ENCODE peak calls at places on chromosomes 3 and 15, in nine cellular contexts. Y, N, K, Q, I, V, R, B and Z are unnamed samples.

GRCh38 chr3:58058654-58059263 is 50.5 kb downstream of the FLNB start:
- DNase-seq in B (no peak), V (no peak), R (no peak), Y (no peak), Q (no peak), I (no peak), K (no peak), N (no peak), Z (no peak)

GRCh38 chr15:99090938-99091337 is 13.9 kb upstream of the SYNM start:
- DNase-seq in Y (no peak), N (no peak), Q (no peak), I (no peak), K (no peak), B (no peak), R (no peak), V (no peak), Z (no peak)

GRCh38 chr15:44311136-44311535 is 22.6 kb downstream of the GOLM2 start:
- DNase-seq in I (no peak), N (no peak), V (no peak), Y (no peak), Q (no peak), B (no peak), K (no peak), R (no peak), Z (no peak)

GRCh38 chr3:123084738-123085237 is 18.0 kb downstream of the PDIA5 start:
- DNase-seq in I (no peak), Y (no peak), Q (no peak), V (no peak), B (peak), K (no peak), R (no peak), N (no peak), Z (no peak)

GRCh38 chr15:98684441-98684840 is 36.1 kb downstream of the IGF1R start:
- DNase-seq in V (no peak), Y (no peak), R (no peak), B (no peak), I (no peak), Q (no peak), K (no peak), N (no peak), Z (no peak)

GRCh38 chr3:181687738-181688137 is 24.0 kb upstream of the SOX2 start:
- DNase-seq in Y (no peak), B (no peak), N (no peak), V (no peak), I (no peak), K (no peak), R (no peak), Q (no peak), Z (no peak)

GRCh38 chr15:28975766-28976179 is 90.0 kb downstream of the APBA2 start:
- DNase-seq in N (peak), I (peak), B (peak), R (no peak), K (no peak), V (peak), Y (no peak), Q (no peak), Z (peak)

GRCh38 chr15:36501063-36501678 is 78.3 kb upstream of the CDIN1 start:
- DNase-seq in V (no peak), B (peak), Q (no peak), R (no peak), N (peak), Y (no peak), I (no peak), K (peak), Z (peak)

GRCh38 chr3:129824926-129825541 is 68.5 kb downstream of the TMCC1 start:
- DNase-seq in I (peak), B (peak), K (peak), N (peak), V (no peak), Y (no peak), R (no peak), Q (no peak), Z (no peak)

GRCh38 chr3:39190281-39191025 is 1.9 kb downstream of the XIRP1 start:
- DNase-seq in N (no peak), R (no peak), I (no peak), K (no peak), Y (no peak), B (no peak), Q (no peak), V (no peak), Z (no peak)

GRCh38 chr3:53803816-53804545 is 42.2 kb downstream of the CHDH start:
- DNase-seq in V (no peak), I (no peak), Q (no peak), R (no peak), Y (peak), B (no peak), K (no peak), N (no peak), Z (no peak)

GRCh38 chr15:67716171-67716570 is 109.1 kb upstream of the SKOR1 start:
- DNase-seq in I (no peak), Q (no peak), K (no peak), B (no peak), Y (no peak), N (no peak), R (no peak), V (no peak), Z (no peak)

GRCh38 chr15:49343546-49343945 is 79.5 kb upstream of the FGF7 start:
- DNase-seq in Y (no peak), I (no peak), R (no peak), K (no peak), B (peak), Q (no peak), N (no peak), V (no peak), Z (no peak)

GRCh38 chr15:99249270-99249817 is at the start of gene TTC23:
- DNase-seq in I (peak), Y (no peak), N (peak), K (no peak), Q (no peak), V (no peak), R (peak), B (peak), Z (no peak)

GRCh38 chr3:159914421-159914820 is 74.2 kb upstream of the IL12A start:
- DNase-seq in K (no peak), Y (no peak), B (no peak), I (no peak), N (no peak), Q (no peak), V (peak), R (no peak), Z (no peak)

GRCh38 chr3:13852638-13853009 is 27.2 kb downstream of the WNT7A start:
- DNase-seq in I (no peak), V (no peak), Y (no peak), R (no peak), Q (no peak), K (no peak), N (no peak), B (no peak), Z (no peak)

GRCh38 chr3:170204023-170204472 is 18.2 kb upstream of the PRKCI start:
- DNase-seq in K (no peak), R (no peak), N (no peak), B (peak), Q (no peak), V (no peak), Y (no peak), I (no peak), Z (no peak)

GRCh38 chr3:195739561-195740111 is 18.9 kb downstream of the MUC20 start:
- DNase-seq in B (no peak), K (no peak), N (no peak), I (no peak), Q (no peak), V (no peak), Y (peak), R (no peak), Z (no peak)

GRCh38 chr15:24954783-24955548 is at the start of the genes SNRPN and SNURF:
- DNase-seq in Y (peak), N (no peak), K (peak), R (peak), B (peak), I (peak), Q (peak), V (no peak), Z (peak)
- TF ChIP-seq POLR2A in Y (peak), N (no peak), K (peak), R (peak), B (peak), I (peak), Q (no peak), V (peak), Z (peak)

DNA sequence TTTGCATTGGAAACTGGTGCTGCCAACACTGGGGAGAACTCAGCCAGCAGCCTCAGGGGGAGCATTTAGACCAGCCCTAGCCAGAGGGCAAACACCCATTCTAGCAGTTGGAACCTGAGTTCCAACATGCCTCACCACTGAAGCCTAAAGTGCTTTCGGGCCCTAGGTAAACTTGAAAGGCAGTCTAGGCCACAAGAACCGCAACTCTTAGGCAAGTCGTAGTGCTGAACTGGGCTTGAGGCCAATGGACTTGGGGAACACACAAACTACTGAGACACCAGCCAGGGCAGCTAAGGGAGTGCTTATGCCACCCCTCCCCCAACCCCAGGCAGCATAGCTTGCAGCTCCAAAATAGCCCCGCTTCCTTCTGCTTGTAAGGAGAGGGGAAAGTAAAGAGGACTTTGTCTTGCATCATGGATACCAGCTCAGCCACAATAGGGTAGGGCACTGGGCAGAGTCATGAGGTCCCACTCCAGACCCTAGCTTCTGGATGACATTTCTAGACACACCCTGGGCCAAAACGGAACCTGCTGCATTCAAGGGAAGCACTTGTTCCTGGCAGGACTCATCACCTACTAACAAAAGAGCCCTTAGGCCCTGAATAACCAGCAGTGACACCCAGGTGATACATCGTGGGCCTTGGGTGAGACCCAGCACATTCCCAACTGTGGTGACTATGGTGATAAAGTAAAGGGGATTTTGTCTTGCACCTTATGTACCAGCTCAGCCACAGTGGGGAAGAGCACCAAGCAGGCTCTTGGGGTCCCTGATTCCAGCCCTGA is 37.3 kb upstream of the TEX9 start:
- DNase-seq in B (no peak), I (no peak), K (no peak), N (no peak), Y (no peak), V (no peak), Q (peak), R (peak), Z (no peak)
- TF ChIP-seq POLR2AphosphoS5 in B (no peak), I (no peak), K (no peak), N (no peak), Y (no peak), V (no peak), Q (no peak), R (no peak), Z (no peak)

DNA sequence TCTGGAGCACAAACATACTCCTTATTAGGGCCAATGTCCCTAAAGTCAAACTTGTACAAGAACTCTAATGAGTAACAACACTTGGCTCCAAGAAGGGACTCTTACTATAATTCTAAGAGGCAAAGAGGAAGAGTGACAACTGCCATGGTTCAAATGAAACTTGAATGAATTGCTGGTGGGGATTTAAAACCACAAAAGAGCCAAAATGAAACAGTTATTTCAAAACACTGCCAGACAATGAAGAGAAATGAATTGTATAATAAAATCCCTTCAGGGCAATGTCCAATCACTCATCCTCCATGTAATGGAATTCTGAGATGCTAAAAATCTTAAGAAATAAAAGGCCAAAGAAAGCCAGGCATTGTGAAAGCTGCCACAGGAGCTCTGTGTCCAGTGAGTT is 14.2 kb downstream of the THRB start:
- DNase-seq in I (no peak), V (no peak), N (no peak), K (no peak), Y (no peak), Q (no peak), R (no peak), B (no peak), Z (no peak)
- TF ChIP-seq POLR2A in I (no peak), V (no peak), N (no peak), K (no peak), Y (no peak), Q (no peak), R (no peak), B (no peak), Z (no peak)

GRCh38 chr3:183576487-183577107 is 21.1 kb upstream of the KLHL6 start:
- DNase-seq in Y (peak), Q (no peak), R (no peak), I (no peak), K (no peak), B (no peak), V (no peak), N (no peak), Z (no peak)
- TF ChIP-seq POLR2AphosphoS5 in Y (no peak), Q (no peak), R (no peak), I (no peak), K (no peak), B (no peak), V (no peak), N (no peak), Z (no peak)

GRCh38 chr3:10251006-10251405 is 2.7 kb downstream of the TATDN2 start:
- DNase-seq in Y (no peak), I (no peak), B (no peak), V (no peak), Q (no peak), R (no peak), K (no peak), N (no peak), Z (no peak)

GRCh38 chr3:10248184-10248983 is at the start of gene TATDN2:
- DNase-seq in Q (peak), Y (peak), V (peak), R (peak), I (peak), K (peak), B (peak), N (peak), Z (peak)

GRCh38 chr3:10247679-10248183 is 528 bp upstream of the TATDN2 start:
- DNase-seq in Q (no peak), V (no peak), I (no peak), N (no peak), Y (no peak), R (no peak), B (no peak), K (no peak), Z (no peak)

GRCh38 chr3:10249833-10250232 is 1.6 kb downstream of the TATDN2 start:
- DNase-seq in N (no peak), R (no peak), K (no peak), I (no peak), Q (no peak), V (no peak), B (peak), Y (no peak), Z (no peak)

DNA sequence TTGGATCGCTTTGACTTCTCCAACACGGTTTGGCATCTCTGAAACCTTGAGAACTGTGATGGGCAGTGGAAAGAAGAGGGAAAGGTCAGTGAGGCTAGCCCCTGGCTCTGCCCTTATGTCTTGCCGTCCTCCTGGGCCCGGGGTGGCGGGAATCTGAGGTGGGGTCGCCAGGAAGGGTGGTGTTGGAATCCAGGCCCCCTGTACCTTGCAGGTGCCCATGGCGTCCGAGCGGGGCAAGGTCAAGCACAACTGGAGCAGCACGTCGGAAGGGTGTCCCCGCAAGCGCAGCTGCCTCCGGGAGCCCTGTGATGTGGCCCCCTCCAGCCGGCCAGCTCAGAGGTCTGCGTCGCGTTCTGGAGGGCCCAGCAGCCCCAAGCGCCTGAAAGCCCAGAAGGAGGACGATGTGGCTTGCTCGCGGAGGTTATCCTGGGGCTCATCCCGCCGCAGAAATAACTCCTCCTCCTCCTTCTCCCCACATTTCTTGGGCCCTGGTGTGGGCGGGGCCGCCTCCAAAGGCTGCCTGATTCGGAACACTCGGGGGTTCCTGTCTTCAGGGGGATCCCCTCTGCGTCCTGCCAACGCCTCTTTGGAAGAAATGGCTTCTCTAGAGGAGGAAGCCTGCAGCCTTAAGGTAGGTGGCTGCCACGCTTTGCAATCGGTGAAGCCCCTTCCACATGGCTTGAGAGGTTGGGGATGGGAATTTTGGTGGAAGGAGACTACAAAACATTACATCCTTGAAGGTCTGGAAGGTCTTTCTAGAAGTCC is 907 bp downstream of the TATDN2 start:
- DNase-seq in V (no peak), K (no peak), Y (peak), I (peak), N (no peak), Q (no peak), R (peak), B (no peak), Z (peak)
- TF ChIP-seq POLR2A in V (no peak), K (peak), Y (no peak), I (no peak), N (no peak), Q (no peak), R (no peak), B (peak), Z (no peak)

GRCh38 chr3:48686538-48687219 is 964 bp upstream of the NCKIPSD start:
- DNase-seq in I (no peak), N (no peak), Q (no peak), V (no peak), R (no peak), Y (no peak), K (no peak), B (no peak), Z (no peak)

GRCh38 chr3:48688737-48689075 is 3.0 kb upstream of the NCKIPSD start:
- DNase-seq in Y (no peak), N (no peak), K (no peak), I (no peak), V (no peak), Q (no peak), B (no peak), R (no peak), Z (no peak)

GRCh38 chr3:48687220-48687678 is 1.5 kb upstream of the NCKIPSD start:
- DNase-seq in N (no peak), Y (no peak), B (no peak), V (no peak), I (no peak), R (no peak), K (no peak), Q (no peak), Z (no peak)

GRCh38 chr3:48689384-48689783 is 3.7 kb upstream of the NCKIPSD start:
- DNase-seq in R (no peak), Y (no peak), K (no peak), B (no peak), Q (no peak), V (no peak), N (no peak), I (no peak), Z (no peak)

GRCh38 chr3:48688032-48688736 is 2.5 kb upstream of the NCKIPSD start:
- DNase-seq in I (no peak), K (no peak), Y (no peak), N (no peak), R (no peak), B (no peak), V (no peak), Q (no peak), Z (no peak)
- TF ChIP-seq POLR2AphosphoS5 in I (no peak), K (no peak), Y (no peak), N (no peak), R (no peak), B (peak), V (no peak), Q (no peak), Z (no peak)